ENCODE peak calls at places on chromosomes 6 and 20, in four cellular contexts. V, E, S and T are unnamed samples.

GRCh38 chr6:14915888-14916832 is 329.7 kb upstream of the JARID2 start:
- DNase-seq in S (no peak), V (no peak), E (no peak), T (no peak)

GRCh38 chr6:42137192-42137753 is 5.1 kb downstream of the C6orf132 start:
- DNase-seq in V (peak; percentile 97), S (no peak), E (peak; percentile 64), T (no peak)

GRCh38 chr6:47710295-47710694 is 11.9 kb downstream of the ADGRF4 start:
- DNase-seq in V (no peak), S (no peak), E (no peak), T (no peak)

GRCh38 chr20:47686545-47686944 is 98.7 kb downstream of the SULF2 start:
- DNase-seq in S (peak; percentile 55), V (peak; percentile 53), E (no peak), T (no peak)

GRCh38 chr6:81561071-81561564 is 191.4 kb downstream of the TENT5A start:
- DNase-seq in S (no peak), V (peak; percentile 28), E (no peak), T (peak; percentile 9)

GRCh38 chr6:154403803-154404202 is 47.2 kb upstream of the IPCEF1 start:
- DNase-seq in E (no peak), S (peak; percentile 55), V (no peak), T (no peak)

GRCh38 chr6:136982928-136983327 is 60.8 kb downstream of the SLC35D3 start:
- DNase-seq in V (no peak), E (no peak), S (no peak), T (no peak)

GRCh38 chr20:58618694-58619540 is 32.2 kb upstream of the STX16 start:
- DNase-seq in S (no peak), V (peak; percentile 57), E (peak; percentile 72), T (no peak)

GRCh38 chr6:74280130-74280692 is 584.2 kb downstream of the CD109 start:
- DNase-seq in S (no peak), E (no peak), V (peak; percentile 13), T (no peak)

GRCh38 chr6:42339991-42340401 is 111.7 kb downstream of the TRERF1 start:
- DNase-seq in V (no peak), S (no peak), E (no peak), T (no peak)

GRCh38 chr20:17854307-17854903 is 114.2 kb downstream of the SNX5 start:
- DNase-seq in V (peak; percentile 76), E (peak; percentile 77), S (peak; percentile 53), T (no peak)

GRCh38 chr6:31396422-31397152 is 6.8 kb upstream of the MICA start:
- DNase-seq in S (peak; percentile 81), E (peak; percentile 72), V (peak; percentile 76), T (peak; percentile 65)

GRCh38 chr6:119348308-119349040 is 1.1 kb downstream of the MAN1A1 start:
- DNase-seq in S (peak; percentile 37), V (peak; percentile 62), E (peak; percentile 47), T (peak; percentile 37)

GRCh38 chr20:4427936-4428581 is 293.6 kb upstream of the PRND start:
- DNase-seq in V (peak; percentile 5), E (no peak), S (no peak), T (peak; percentile 57)

GRCh38 chr20:46419882-46420281 is 13.5 kb upstream of the ELMO2 start:
- DNase-seq in E (no peak), S (no peak), V (no peak), T (no peak)

GRCh38 chr20:43681991-43682410 is 15.1 kb downstream of the MYBL2 start:
- DNase-seq in E (no peak), V (no peak), S (no peak), T (no peak)

GRCh38 chr20:5078399-5078958 is 41.3 kb downstream of the PCNA start:
- DNase-seq in E (no peak), V (no peak), S (peak; percentile 45), T (no peak)

GRCh38 chr6:43076928-43077809 is 1.1 kb downstream of the PTK7 start:
- DNase-seq in E (peak; percentile 81), V (peak; percentile 89), S (peak; percentile 46), T (no peak)

GRCh38 chr6:13859871-13860555 is 45.7 kb upstream of the MCUR1 start:
- DNase-seq in S (no peak), E (peak; percentile 64), V (no peak), T (no peak)

GRCh38 chr6:110435052-110435602 is 19.8 kb upstream of the DDO start:
- DNase-seq in V (no peak), E (no peak), S (no peak), T (no peak)

GRCh38 chr6:169495601-169496000 is 206.2 kb downstream of the WDR27 start:
- DNase-seq in V (no peak), S (no peak), E (no peak), T (no peak)

GRCh38 chr6:80477591-80478370 is 371.3 kb downstream of the BCKDHB start:
- DNase-seq in V (no peak), E (no peak), S (peak; percentile 66), T (no peak)

GRCh38 chr20:59308493-59309201 is 8.2 kb downstream of the EDN3 start:
- DNase-seq in S (no peak), V (peak; percentile 61), E (no peak), T (no peak)

GRCh38 chr6:134997133-134997841 is 47.4 kb upstream of the ALDH8A1 start:
- DNase-seq in E (no peak), V (no peak), S (no peak), T (no peak)

GRCh38 chr6:42462474-42462972 is 10.8 kb upstream of the TRERF1 start:
- DNase-seq in S (no peak), V (no peak), E (no peak), T (no peak)

GRCh38 chr6:116536216-116536621 is 9.3 kb downstream of the TRAPPC3L start:
- DNase-seq in V (peak; percentile 78), E (no peak), S (peak; percentile 73), T (peak; percentile 55)

GRCh38 chr20:36932476-36933426 is 18.8 kb downstream of the SAMHD1 start:
- DNase-seq in E (no peak), V (no peak), S (peak; percentile 81), T (no peak)

GRCh38 chr6:147507162-147508072 is 1.1 kb upstream of the SAMD5 start:
- DNase-seq in E (peak; percentile 43), S (peak; percentile 45), V (peak; percentile 30), T (peak; percentile 30)

GRCh38 chr6:90044833-90045337 is 150.6 kb downstream of the GJA10 start:
- DNase-seq in S (peak; percentile 53), V (peak; percentile 15), E (no peak), T (no peak)

GRCh38 chr6:83285917-83286316 is 92.8 kb downstream of the RWDD2A start:
- DNase-seq in S (no peak), E (no peak), V (no peak), T (no peak)

GRCh38 chr6:6781172-6781876 is 192.8 kb downstream of the LY86 start:
- DNase-seq in S (peak; percentile 92), V (peak; percentile 75), E (no peak), T (no peak)

GRCh38 chr6:16969699-16970695 is 131.9 kb upstream of the STMND1 start:
- DNase-seq in E (no peak), S (no peak), V (no peak), T (no peak)

GRCh38 chr6:134035823-134036296 is 16.6 kb downstream of the SLC2A12 start:
- DNase-seq in E (no peak), S (no peak), V (no peak), T (no peak)

DNA sequence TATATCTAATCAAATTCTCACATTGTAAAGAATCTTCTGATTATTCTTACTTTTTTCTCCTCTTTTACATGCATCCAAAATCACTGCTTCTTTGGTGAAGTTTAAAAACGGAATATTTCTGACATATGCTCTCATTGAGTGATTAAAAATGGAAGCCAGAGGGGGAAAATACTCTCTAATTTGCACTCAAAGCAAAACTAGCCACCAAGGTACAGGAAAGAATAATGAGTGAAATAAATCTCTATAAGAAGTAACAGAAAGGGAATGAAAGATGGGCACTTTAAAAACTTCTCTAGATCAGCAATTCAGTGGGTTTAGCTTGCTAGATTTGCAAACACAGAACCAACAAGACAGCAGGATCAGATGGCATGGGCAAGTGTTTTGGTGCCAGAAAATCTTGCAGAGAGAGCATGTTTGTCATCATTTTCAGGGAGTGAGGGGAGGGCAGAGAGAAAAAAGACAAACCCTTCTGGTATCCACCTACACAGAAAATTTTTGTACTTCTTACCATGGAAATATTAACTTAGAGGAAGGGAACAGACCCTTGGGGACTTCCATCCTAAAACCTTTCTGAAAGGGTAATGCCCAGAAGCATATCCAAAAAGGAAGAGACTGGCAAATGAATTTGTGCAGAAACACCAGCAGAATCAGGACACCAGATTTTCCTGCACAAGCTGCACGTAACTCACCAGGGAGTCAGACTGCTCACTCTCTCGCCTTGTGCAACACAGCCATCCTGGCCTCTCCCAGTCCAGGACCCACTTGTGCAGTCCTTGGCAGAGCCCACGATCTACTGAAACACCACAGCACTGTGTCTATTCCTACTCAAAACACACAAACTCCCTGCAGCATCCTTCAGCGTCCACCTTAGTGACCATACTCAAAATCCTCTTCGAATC is 270.2 kb upstream of the PRDM1 start:
- DNase-seq in E (no peak), V (no peak), S (no peak), T (no peak)
- H2BK120ac ChIP-seq in E (no peak overlapping the region), V (no peak overlapping the region), S (no peak overlapping the region), T (no peak overlapping the region)

DNA sequence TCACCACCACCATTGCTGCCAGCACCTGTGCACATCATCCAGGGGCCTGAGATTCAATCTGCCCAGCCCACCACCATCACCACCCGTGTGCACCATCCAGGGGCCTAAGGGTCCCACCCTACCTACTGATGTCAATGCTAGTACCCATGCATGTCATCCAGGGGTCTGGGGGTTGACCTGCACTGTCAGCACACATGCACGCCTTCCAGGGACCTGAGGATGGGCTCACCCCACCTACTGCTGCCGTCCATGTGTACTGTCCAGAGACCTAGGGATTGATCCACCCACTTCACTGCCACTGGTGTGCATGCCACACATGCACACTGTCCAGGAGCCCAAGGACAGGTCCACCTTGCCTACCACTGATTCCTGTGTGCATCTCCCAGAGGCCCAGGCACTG is 11.9 kb upstream of the OXT start:
- DNase-seq in S (no peak), E (no peak), V (no peak), T (no peak)
- H2BK120ac ChIP-seq in S (no peak overlapping the region), E (no peak overlapping the region), V (no peak overlapping the region), T (no peak overlapping the region)

DNA sequence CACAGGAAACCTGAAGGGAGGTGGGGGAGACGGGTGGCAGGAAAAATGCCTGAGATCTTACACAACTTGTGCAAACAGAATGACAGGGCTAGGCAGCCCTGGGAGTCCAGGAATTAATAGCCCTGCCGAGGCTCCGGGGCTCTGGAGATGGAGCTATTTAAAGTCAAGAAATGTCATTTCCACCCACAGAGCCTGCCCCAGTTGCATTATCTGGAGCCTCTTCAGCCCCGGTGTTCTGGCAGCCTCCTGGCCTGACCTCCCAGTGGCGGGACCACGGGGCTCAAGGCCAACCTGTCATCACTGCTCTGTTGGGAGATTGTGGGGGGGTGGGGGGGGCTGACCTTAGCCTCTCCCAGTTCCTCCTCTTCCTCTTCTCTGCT is 28.5 kb upstream of the SCUBE3 start:
- DNase-seq in V (no peak), S (peak; percentile 55), E (no peak), T (no peak)
- H2BK120ac ChIP-seq in V (no peak overlapping the region), S (no peak overlapping the region), E (no peak overlapping the region), T (no peak overlapping the region)

DNA sequence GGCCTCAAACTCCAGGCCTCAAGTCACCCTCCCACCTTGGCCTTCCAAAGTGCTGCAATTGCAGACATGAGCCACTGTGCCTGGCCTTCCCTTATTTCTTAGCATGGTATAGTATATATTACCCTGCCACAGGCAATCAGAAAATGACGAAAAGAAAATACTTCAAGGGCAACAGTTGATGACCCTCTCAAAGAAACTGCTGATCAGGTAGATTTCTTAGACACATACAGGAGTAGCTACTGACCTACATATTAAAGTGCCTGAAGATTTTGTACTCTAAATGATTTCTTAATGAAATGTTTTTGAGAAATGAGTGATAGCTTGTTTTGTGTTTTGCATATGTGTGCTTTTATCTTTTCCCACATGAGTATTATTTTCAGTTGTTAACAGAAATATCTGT is 4.6 kb downstream of the SLC35F1 start:
- DNase-seq in E (no peak), V (no peak), S (no peak), T (no peak)
- H2BK120ac ChIP-seq in E (no peak overlapping the region), V (no peak overlapping the region), S (no peak overlapping the region), T (no peak overlapping the region)

GRCh38 chr20:44803383-44803941 is 6.9 kb downstream of the RIMS4 start:
- DNase-seq in E (no peak), V (no peak), S (no peak), T (no peak)
- H2BK120ac ChIP-seq in E (no peak overlapping the region), V (no peak overlapping the region), S (no peak overlapping the region), T (no peak overlapping the region)